ENCODE peak calls at places on chromosomes 1 and 21, in nine cellular contexts. I is heart right ventricle, M is GM23248, F is aorta, A is heart left ventricle, N is left ventricle myocardium inferior, R is HCT116, C is psoas muscle, L is tibial artery. Y is an unnamed sample.

GRCh38 chr1:225603538-225604354 is 49.2 kb downstream of the ENAH start:
- DNase-seq in N (no peak), F (no peak), A (no peak), R (peak; percentile 54), C (no peak), I (no peak), L (no peak), M (peak; percentile 69), Y (no peak)

GRCh38 chr1:235888119-235888643 is 21.5 kb upstream of the LYST start:
- DNase-seq in R (no peak), A (no peak), I (no peak), C (no peak), L (no peak), M (no peak), F (no peak), N (no peak), Y (no peak)

GRCh38 chr21:36747815-36748381 is 49.0 kb downstream of the SIM2 start:
- DNase-seq in M (peak; percentile 68), N (peak; percentile 62), C (peak; percentile 40), R (no peak), L (no peak), A (peak; percentile 71), I (peak; percentile 60), F (no peak), Y (peak; percentile 59)

GRCh38 chr1:234983554-234983911 is 145.1 kb downstream of the TOMM20 start:
- DNase-seq in F (no peak), C (no peak), M (no peak), R (no peak), N (no peak), L (no peak), A (no peak), I (no peak), Y (no peak)

GRCh38 chr1:30598571-30599114 is 124.7 kb downstream of the MATN1 start:
- DNase-seq in C (no peak), N (no peak), M (no peak), L (peak; percentile 39), F (peak; percentile 17), R (no peak), A (no peak), I (no peak), Y (no peak)

GRCh38 chr1:151371340-151371739 is 1.2 kb downstream of the SELENBP1 start:
- DNase-seq in C (peak; percentile 66), L (peak; percentile 95), A (no peak), R (no peak), M (peak; percentile 70), F (peak; percentile 86), N (peak; percentile 66), I (peak; percentile 53), Y (peak; percentile 79)

GRCh38 chr1:45974541-45975269 is 157.7 kb downstream of the PIK3R3 start:
- DNase-seq in I (no peak), A (no peak), F (no peak), N (no peak), R (no peak), C (no peak), L (no peak), M (no peak), Y (no peak)

GRCh38 chr1:110292327-110292741 is 46.8 kb upstream of the RBM15 start:
- DNase-seq in I (no peak), A (no peak), F (no peak), L (no peak), R (no peak), M (peak; percentile 81), C (no peak), N (no peak), Y (no peak)

GRCh38 chr1:181018901-181019681 is 3.6 kb downstream of the STX6 start:
- DNase-seq in C (no peak), I (no peak), M (peak; percentile 42), N (no peak), R (no peak), F (no peak), L (no peak), A (no peak), Y (no peak)

GRCh38 chr1:154534263-154534844 is 24.1 kb downstream of the UBE2Q1 start:
- DNase-seq in A (no peak), F (no peak), M (no peak), L (no peak), C (no peak), I (no peak), R (peak; percentile 62), N (no peak), Y (no peak)

GRCh38 chr1:165375623-165376022 is 19.1 kb upstream of the LMX1A start:
- DNase-seq in R (no peak), N (no peak), I (no peak), M (no peak), A (no peak), C (no peak), F (no peak), L (no peak), Y (no peak)

GRCh38 chr1:228743405-228743804 is 8.1 kb downstream of the RHOU start:
- DNase-seq in F (no peak), N (no peak), R (no peak), C (no peak), A (no peak), M (no peak), I (no peak), L (no peak), Y (no peak)

GRCh38 chr1:35718492-35719336 is at the start of gene C1orf216:
- DNase-seq in F (peak; percentile 91), M (peak; percentile 90), N (peak; percentile 73), R (peak; percentile 18), C (peak; percentile 80), A (peak; percentile 84), I (peak; percentile 71), L (peak; percentile 84), Y (peak; percentile 75)

GRCh38 chr1:38018864-38019343 is 6.4 kb downstream of the UTP11 start:
- DNase-seq in N (no peak), F (peak; percentile 0), C (no peak), R (no peak), A (no peak), L (no peak), I (no peak), M (peak; percentile 64), Y (no peak)

GRCh38 chr1:184753608-184754478 is 815 bp downstream of the EDEM3 start:
- DNase-seq in I (peak; percentile 46), F (peak; percentile 80), N (peak; percentile 39), M (peak; percentile 59), C (peak; percentile 51), L (peak; percentile 76), A (peak; percentile 75), R (no peak), Y (peak; percentile 69)

GRCh38 chr1:184754479-184755225 is at the start of gene EDEM3:
- DNase-seq in C (peak; percentile 99), L (peak; percentile 99), R (peak; percentile 97), M (peak; percentile 100), N (peak; percentile 98), A (peak; percentile 99), I (peak; percentile 97), F (peak; percentile 98), Y (peak; percentile 99)

GRCh38 chr1:184757406-184757805 is 2.7 kb upstream of the EDEM3 start:
- DNase-seq in N (no peak), F (no peak), L (no peak), A (no peak), I (no peak), M (no peak), R (no peak), C (no peak), Y (no peak)

GRCh38 chr1:184753093-184753492 is 1.6 kb downstream of the EDEM3 start:
- DNase-seq in M (no peak), L (no peak), F (no peak), A (no peak), I (no peak), N (no peak), C (no peak), R (no peak), Y (no peak)

DNA sequence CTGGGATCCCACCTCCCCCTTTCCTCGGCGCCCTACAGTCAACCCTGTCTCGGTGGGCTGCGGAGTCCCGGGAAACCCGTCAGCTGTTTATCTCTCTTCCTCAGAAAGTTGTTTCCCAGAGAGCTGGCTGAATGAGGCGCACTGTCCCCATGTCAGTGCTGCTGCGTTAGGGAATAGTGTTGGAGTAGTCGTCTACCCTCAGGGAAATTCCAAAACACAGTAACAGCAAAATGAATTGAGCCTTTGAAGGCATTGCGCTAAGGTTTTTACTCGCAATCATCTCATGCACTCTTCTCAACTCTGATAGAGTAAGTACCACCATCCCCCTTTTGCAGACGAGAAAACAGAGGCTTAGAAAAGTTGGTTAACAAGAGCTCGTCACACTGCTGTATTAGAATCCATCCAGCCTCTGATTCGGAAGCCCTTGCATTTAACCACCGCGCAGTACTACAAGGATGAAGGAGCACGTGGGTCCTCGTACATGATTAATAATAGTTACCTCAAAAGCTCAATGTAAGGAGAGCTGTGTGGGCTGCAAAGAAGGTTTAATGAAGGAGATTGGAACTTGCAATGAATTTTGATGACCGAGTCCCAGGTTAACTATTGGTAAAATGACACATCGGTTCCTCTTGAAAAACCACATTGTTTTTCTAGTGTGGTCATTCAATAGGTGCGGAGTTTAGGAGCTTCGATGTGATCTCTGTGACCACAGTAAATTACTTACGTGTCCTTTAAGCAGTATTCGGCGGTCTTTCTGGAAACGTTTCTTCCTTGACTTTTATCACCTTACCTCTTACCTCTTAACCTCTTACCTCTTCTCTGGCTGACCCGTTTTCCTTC is 788 bp upstream of the EDEM3 start:
- DNase-seq in A (no peak), R (no peak), L (no peak), M (peak; percentile 70), F (no peak), C (no peak), N (no peak), I (no peak), Y (no peak)
- H3K4me1 ChIP-seq in A (peaks cover 24% of the 10 kb centered on the region), R (peaks cover 4% of the 10 kb centered on the region), L (no peaks in the 10 kb centered on the region), M (peaks cover 21% of the 10 kb centered on the region), F (no peaks in the 10 kb centered on the region), C (peaks cover 22% of the 10 kb centered on the region), N (peaks cover 40% of the 10 kb centered on the region), I (peaks cover 20% of the 10 kb centered on the region), Y (peaks cover 25% of the 10 kb centered on the region)

GRCh38 chr1:1937549-1938275 is 18.6 kb upstream of the TMEM52 start:
- DNase-seq in L (no peak), M (no peak), F (peak; percentile 10), C (no peak), R (no peak), A (no peak), I (no peak), N (no peak), Y (no peak)
- H3K4me1 ChIP-seq in L (no peaks in the 10 kb centered on the region), M (no peaks in the 10 kb centered on the region), F (no peaks in the 10 kb centered on the region), C (no peaks in the 10 kb centered on the region), R (no peaks in the 10 kb centered on the region), A (no peaks in the 10 kb centered on the region), I (no peaks in the 10 kb centered on the region), N (no peaks in the 10 kb centered on the region), Y (no peaks in the 10 kb centered on the region)

GRCh38 chr1:245213066-245213465 is 58.3 kb downstream of the KIF26B start:
- DNase-seq in R (no peak), N (no peak), M (no peak), L (no peak), C (no peak), I (no peak), F (peak; percentile 9), A (no peak), Y (no peak)
- H3K4me1 ChIP-seq in R (no peaks in the 10 kb centered on the region), N (no peaks in the 10 kb centered on the region), M (peaks cover 7% of the 10 kb centered on the region), L (no peaks in the 10 kb centered on the region), C (no peaks in the 10 kb centered on the region), I (no peaks in the 10 kb centered on the region), F (no peaks in the 10 kb centered on the region), A (no peaks in the 10 kb centered on the region), Y (no peaks in the 10 kb centered on the region)

DNA sequence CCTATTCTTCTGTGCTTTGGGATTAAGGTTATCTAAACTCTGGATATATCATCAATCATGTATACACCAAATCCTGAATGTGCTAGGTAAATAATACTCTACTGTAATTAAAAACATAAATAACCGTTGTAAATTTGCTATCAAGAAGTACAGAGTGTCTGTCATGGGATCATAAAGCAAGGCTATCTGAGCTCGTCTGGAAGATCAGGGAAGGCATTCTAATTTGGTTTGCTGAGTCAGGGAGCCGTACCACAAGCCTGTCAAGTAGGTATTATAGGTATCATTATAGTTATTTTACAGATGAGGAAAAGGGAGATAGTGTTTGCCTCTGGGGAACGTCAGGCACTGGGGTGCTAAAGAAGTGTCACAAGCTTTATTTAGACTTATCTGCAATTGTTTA is 28.1 kb upstream of the RGS13 start:
- DNase-seq in C (no peak), A (no peak), N (no peak), L (no peak), I (no peak), R (no peak), M (no peak), F (no peak), Y (no peak)
- H3K4me1 ChIP-seq in C (no peaks in the 10 kb centered on the region), A (peaks cover 4% of the 10 kb centered on the region), N (no peaks in the 10 kb centered on the region), L (no peaks in the 10 kb centered on the region), I (no peaks in the 10 kb centered on the region), R (peaks cover 4% of the 10 kb centered on the region), M (no peaks in the 10 kb centered on the region), F (no peaks in the 10 kb centered on the region), Y (no peaks in the 10 kb centered on the region)